ENCODE peak calls at places on chromosomes 13 and 19, in seven cellular contexts. W is ascending aorta; O is left ventricle myocardium superior; P is SK-N-SH; E is stimulated activated CD4-positive, alpha-beta T cell treated with anti-CD3 and anti-CD28 coated beads, Interleukin-1b, Interleukin-23, amount 100 ng/mL, for 24 hours; R is brain microvascular endothelial cell; Q is transverse colon. M is an unnamed sample.

GRCh38 chr13:97119899-97120745 is 102.0 kb upstream of the MBNL2 start:
- DNase-seq in Q (no peak), P (no peak), R (peak; percentile 76), E (no peak), O (no peak), W (no peak), M (peak; percentile 55)

GRCh38 chr19:40555978-40556689 is 20.5 kb upstream of the SHKBP1 start:
- DNase-seq in W (no peak), R (no peak), P (no peak), E (no peak), O (no peak), Q (no peak), M (no peak)

GRCh38 chr13:31870511-31870910 is 131.2 kb downstream of the RXFP2 start:
- DNase-seq in R (no peak), E (no peak), P (no peak), O (no peak), W (no peak), Q (no peak), M (peak; percentile 34)

GRCh38 chr19:6481541-6482342 is at the start of gene DENND1C:
- DNase-seq in W (no peak), O (peak; percentile 56), P (peak; percentile 71), Q (peak; percentile 66), E (peak; percentile 63), R (no peak), M (peak; percentile 18)

GRCh38 chr13:32824671-32825070 is 191.6 kb upstream of the KL start:
- DNase-seq in R (peak; percentile 91), O (no peak), Q (no peak), E (no peak), W (no peak), P (no peak), M (peak; percentile 95)

GRCh38 chr19:10269333-10270179 is 1.4 kb upstream of the ICAM1 start:
- DNase-seq in W (peak; percentile 47), O (peak; percentile 93), E (peak; percentile 86), P (peak; percentile 91), R (peak; percentile 68), Q (peak; percentile 90), M (peak; percentile 76)

GRCh38 chr19:51739466-51740213 is 12.0 kb downstream of the FPR1 start:
- DNase-seq in Q (no peak), E (no peak), P (no peak), O (no peak), R (no peak), W (no peak), M (no peak)

GRCh38 chr19:13007292-13008045 is 12.2 kb downstream of the NFIX start:
- DNase-seq in P (peak; percentile 42), O (peak; percentile 82), W (no peak), Q (no peak), E (no peak), R (no peak), M (no peak)

GRCh38 chr13:50715402-50716146 is 127.9 kb downstream of the DLEU7 start:
- DNase-seq in E (no peak), P (no peak), R (no peak), Q (peak; percentile 23), W (peak; percentile 14), O (peak; percentile 61), M (no peak)

GRCh38 chr13:83372786-83373185 is 509.5 kb downstream of the SLITRK1 start:
- DNase-seq in E (no peak), R (no peak), O (no peak), Q (no peak), P (no peak), W (no peak), M (peak; percentile 20)

GRCh38 chr13:46515793-46516192 is 37.2 kb upstream of the LRCH1 start:
- DNase-seq in Q (no peak), R (no peak), O (no peak), P (no peak), E (no peak), W (no peak), M (no peak)

GRCh38 chr13:25137624-25137892 is 34.5 kb downstream of the AMER2 start:
- DNase-seq in R (no peak), E (no peak), Q (no peak), P (no peak), W (no peak), O (no peak), M (no peak)

GRCh38 chr19:1609680-1610474 is 4.6 kb upstream of the UQCR11 start:
- DNase-seq in R (no peak), O (no peak), W (no peak), Q (no peak), P (no peak), E (no peak), M (no peak)

GRCh38 chr19:51440846-51441409 is 17.3 kb downstream of the SIGLEC8 start:
- DNase-seq in Q (no peak), E (peak; percentile 55), P (no peak), O (no peak), W (no peak), R (no peak), M (no peak)

GRCh38 chr13:87999791-88000190 is 328.6 kb downstream of the SLITRK5 start:
- DNase-seq in E (no peak), O (no peak), Q (no peak), W (no peak), P (no peak), R (no peak), M (no peak)

M was measured in EH.